ENCODE peak calls at places on chromosomes 13 and 19, in nine cellular contexts. W, Z, X, Y, K, O, J, I and V are unnamed samples.

GRCh38 chr13:48220592-48221300 is 12.3 kb upstream of the ITM2B start:
- DNase-seq in I (no peak), K (no peak), J (no peak), W (no peak), X (no peak), Y (no peak), Z (no peak), O (no peak), V (peak)

GRCh38 chr13:30877335-30877734 is 28.7 kb upstream of the MEDAG start:
- DNase-seq in K (no peak), Z (no peak), X (no peak), O (no peak), Y (no peak), I (peak), J (no peak), W (no peak), V (no peak)

GRCh38 chr19:2837430-2837829 is 3.8 kb upstream of the ZNF555 start:
- DNase-seq in W (no peak), K (no peak), I (no peak), Y (no peak), O (no peak), Z (no peak), J (no peak), X (no peak), V (no peak)

GRCh38 chr13:32001392-32001768 is 30.2 kb upstream of the FRY start:
- DNase-seq in W (peak), X (no peak), O (no peak), J (peak), K (no peak), Y (no peak), Z (peak), I (peak), V (peak)

GRCh38 chr19:19911150-19911549 is 10.4 kb downstream of the ZNF93 start:
- DNase-seq in Z (no peak), J (no peak), W (no peak), I (peak), Y (no peak), K (no peak), O (no peak), X (no peak), V (peak)

GRCh38 chr19:41649827-41650226 is 23.0 kb upstream of the CEACAM4 start:
- DNase-seq in K (no peak), W (no peak), Z (no peak), Y (no peak), I (peak), O (no peak), J (no peak), X (no peak), V (no peak)

GRCh38 chr13:26026211-26026610 is 25.6 kb downstream of the SHISA2 start:
- DNase-seq in J (no peak), Z (no peak), Y (no peak), O (no peak), W (no peak), I (no peak), K (no peak), X (no peak), V (no peak)

GRCh38 chr19:41302624-41303351 is 7.2 kb upstream of the CCDC97 start:
- DNase-seq in J (no peak), I (no peak), Z (no peak), Y (no peak), K (no peak), W (no peak), X (peak), O (peak), V (no peak)

GRCh38 chr19:21519488-21519887 is 14.1 kb downstream of the ZNF429 start:
- DNase-seq in K (no peak), O (no peak), Z (no peak), J (no peak), Y (no peak), W (no peak), I (no peak), X (no peak), V (peak)

GRCh38 chr19:10138879-10139795 is 19.4 kb upstream of the EIF3G start:
- DNase-seq in I (no peak), Z (no peak), K (no peak), Y (no peak), W (no peak), O (no peak), X (no peak), J (no peak), V (no peak)

GRCh38 chr19:48348039-48348438 is 15.7 kb downstream of the TMEM143 start:
- DNase-seq in O (no peak), W (no peak), I (no peak), J (no peak), Z (no peak), K (no peak), Y (no peak), X (no peak), V (peak)

GRCh38 chr13:97182065-97182890 is 39.9 kb upstream of the MBNL2 start:
- DNase-seq in X (no peak), Y (no peak), W (no peak), J (no peak), K (no peak), Z (no peak), O (no peak), I (no peak), V (no peak)

GRCh38 chr13:44274838-44275237 is 98.8 kb upstream of the SERP2 start:
- DNase-seq in J (no peak), X (no peak), I (no peak), Z (no peak), O (no peak), W (no peak), K (no peak), Y (no peak), V (no peak)

GRCh38 chr19:53597023-53597422 is 34.8 kb upstream of the DPRX start:
- DNase-seq in I (no peak), Z (no peak), Y (no peak), X (no peak), O (no peak), J (no peak), K (no peak), W (no peak), V (no peak)

GRCh38 chr19:5153601-5154128 is 184.8 kb downstream of the KDM4B start:
- DNase-seq in J (no peak), I (no peak), Y (no peak), O (no peak), W (no peak), Z (no peak), K (no peak), X (no peak), V (no peak)

GRCh38 chr13:61339054-61339621 is 76.5 kb downstream of the PCDH20 start:
- DNase-seq in X (no peak), Z (no peak), O (no peak), Y (no peak), W (no peak), I (no peak), J (no peak), K (peak), V (no peak)

GRCh38 chr19:8557637-8558238 is 19.5 kb downstream of the MYO1F start:
- DNase-seq in Y (no peak), Z (no peak), K (no peak), J (no peak), W (no peak), I (no peak), X (no peak), O (no peak), V (no peak)

GRCh38 chr13:77519808-77520207 is 15.7 kb upstream of the SCEL start:
- DNase-seq in O (no peak), I (peak), Y (no peak), J (no peak), Z (no peak), X (no peak), W (no peak), K (no peak), V (no peak)

GRCh38 chr13:40502236-40502635 is 164.2 kb downstream of the FOXO1 start:
- DNase-seq in X (no peak), Y (no peak), W (no peak), Z (no peak), K (no peak), J (no peak), O (no peak), I (peak), V (no peak)

GRCh38 chr13:28077231-28077630 is 23.1 kb downstream of the FLT3 start:
- DNase-seq in W (no peak), K (no peak), J (no peak), I (no peak), O (no peak), X (no peak), Z (no peak), Y (no peak), V (no peak)

GRCh38 chr19:50401505-50402450 is 17.0 kb upstream of the SPIB start:
- DNase-seq in I (no peak), Z (no peak), X (no peak), J (no peak), K (no peak), O (no peak), Y (no peak), W (no peak), V (no peak)

GRCh38 chr13:101690871-101691270 is 238.4 kb downstream of the ITGBL1 start:
- DNase-seq in Y (no peak), O (no peak), K (no peak), I (no peak), W (peak), J (no peak), Z (no peak), X (no peak), V (no peak)

GRCh38 chr13:97194473-97194872 is 27.7 kb upstream of the MBNL2 start:
- DNase-seq in K (no peak), O (no peak), Z (no peak), W (no peak), X (no peak), Y (no peak), J (no peak), I (peak), V (peak)

GRCh38 chr19:55591555-55591954 is 7.8 kb downstream of the FIZ1 start:
- DNase-seq in W (no peak), K (peak), J (no peak), Y (no peak), Z (no peak), O (no peak), X (no peak), I (no peak), V (no peak)

GRCh38 chr13:70189981-70190380 is 81.7 kb upstream of the KLHL1 start:
- DNase-seq in K (no peak), W (peak), Y (peak), O (no peak), I (no peak), X (no peak), Z (no peak), J (peak), V (no peak)

GRCh38 chr19:42386974-42387707 is 3.0 kb downstream of the CNFN start:
- DNase-seq in Z (peak), K (peak), I (peak), W (peak), O (peak), J (peak), X (peak), Y (peak), V (peak)

GRCh38 chr19:10353793-10354391 is 14.5 kb upstream of the ICAM3 start:
- DNase-seq in J (peak), Z (no peak), O (no peak), I (peak), Y (peak), W (no peak), X (no peak), K (peak), V (no peak)

GRCh38 chr13:91346848-91347211 is 657 bp upstream of the MIR17HG start:
- DNase-seq in O (no peak), I (peak), Y (no peak), W (peak), J (peak), X (peak), K (no peak), Z (peak), V (no peak)